ENCODE peak calls at places on chromosome 20, in ten cellular contexts. V is AG10803, P is heart right ventricle, U is GM12865, A is cardiac muscle cell, T is upper lobe of right lung, R is ovary, K is bronchial epithelial cell, Z is stomach, Y is left ventricle myocardium inferior. D is an unnamed sample.

GRCh38 chr20:46367967-46368901 is 38.2 kb downstream of the ELMO2 start:
- DNase-seq in T (no peak), Y (no peak), Z (no peak), U (peak; percentile 31), R (no peak), V (no peak), A (no peak), P (no peak), K (peak; percentile 31), D (no peak)

GRCh38 chr20:62925420-62926228 is 681 bp downstream of the DIDO1 start:
- DNase-seq in R (no peak), T (peak; percentile 77), Y (no peak), Z (peak; percentile 45), U (peak; percentile 69), V (peak; percentile 25), P (peak; percentile 43), K (no peak), A (peak; percentile 50), D (peak; percentile 60)

GRCh38 chr20:10856237-10856636 is 182.4 kb upstream of the JAG1 start:
- DNase-seq in A (no peak), T (no peak), U (no peak), P (no peak), Z (peak; percentile 27), V (peak; percentile 4), R (no peak), Y (no peak), K (no peak), D (no peak)

GRCh38 chr20:57514273-57514751 is 10.6 kb downstream of the CTCFL start:
- DNase-seq in R (peak; percentile 78), Y (peak; percentile 45), U (peak; percentile 54), V (peak; percentile 71), Z (peak; percentile 76), T (peak; percentile 70), P (peak; percentile 31), K (peak; percentile 43), A (peak; percentile 85), D (peak; percentile 65)

GRCh38 chr20:37042986-37043972 is 52.5 kb downstream of the RBL1 start:
- DNase-seq in T (no peak), Z (no peak), K (no peak), A (no peak), Y (no peak), P (no peak), R (no peak), V (no peak), U (peak; percentile 91), D (no peak)

GRCh38 chr20:17210983-17211382 is 15.9 kb upstream of the PCSK2 start:
- DNase-seq in U (no peak), Y (no peak), K (peak; percentile 74), V (no peak), T (no peak), P (no peak), Z (no peak), R (no peak), A (no peak), D (no peak)

GRCh38 chr20:38168791-38169589 is 3.9 kb upstream of the TGM2 start:
- DNase-seq in T (peak; percentile 76), A (no peak), K (peak; percentile 31), R (no peak), Y (no peak), U (no peak), V (no peak), P (no peak), Z (peak; percentile 30), D (no peak)

GRCh38 chr20:63402860-63403220 is 41.7 kb upstream of the CHRNA4 start:
- DNase-seq in A (no peak), U (no peak), Z (no peak), T (no peak), R (no peak), K (no peak), V (no peak), Y (no peak), P (no peak), D (no peak)

GRCh38 chr20:61525781-61526431 is 273.8 kb downstream of the CDH4 start:
- DNase-seq in Y (no peak), P (no peak), U (no peak), A (peak; percentile 44), R (no peak), V (peak; percentile 10), K (no peak), T (no peak), Z (no peak), D (no peak)

GRCh38 chr20:31870703-31871601 is 518 bp downstream of the TTLL9 start:
- DNase-seq in T (no peak), K (no peak), Y (no peak), U (no peak), Z (peak; percentile 35), P (no peak), V (no peak), R (peak; percentile 37), A (no peak), D (peak; percentile 63)

GRCh38 chr20:50427740-50428462 is 82.3 kb upstream of the PTPN1 start:
- DNase-seq in K (peak; percentile 81), T (no peak), Z (peak; percentile 67), P (peak; percentile 45), V (peak; percentile 47), U (peak; percentile 25), A (no peak), R (no peak), Y (peak; percentile 47), D (no peak)

GRCh38 chr20:58228484-58229197 is at the start of gene ANKRD60:
- DNase-seq in K (no peak), T (no peak), P (peak; percentile 20), U (no peak), Y (no peak), A (peak; percentile 61), R (peak; percentile 36), V (peak; percentile 13), Z (no peak), D (peak; percentile 42)

GRCh38 chr20:23138682-23139081 is 52.6 kb upstream of the CD93 start:
- DNase-seq in T (no peak), V (no peak), Z (no peak), Y (no peak), P (no peak), A (no peak), K (no peak), U (no peak), R (no peak), D (no peak)

GRCh38 chr20:26135325-26136110 is 438.9 kb upstream of the ZNF337 start:
- DNase-seq in U (no peak), T (no peak), V (no peak), R (no peak), K (no peak), Y (no peak), Z (no peak), P (no peak), A (no peak), D (no peak)

GRCh38 chr20:19815553-19815991 is 57.5 kb downstream of the RIN2 start:
- DNase-seq in K (peak; percentile 99), Z (no peak), U (peak; percentile 36), P (no peak), V (peak; percentile 99), Y (no peak), A (no peak), R (peak; percentile 30), T (no peak), D (no peak)
- TF ChIP-seq CTCF in K (peak; percentile 2), Z (no peak), U (no peak), P (no peak), V (peak; percentile 10), Y (peak; percentile 16), A (peak; percentile 23), R (no peak), T (no peak), D (no peak)

GRCh38 chr20:21125072-21125848 is 622 bp upstream of the KIZ start:
- DNase-seq in U (no peak), T (no peak), Y (no peak), A (peak; percentile 54), K (peak; percentile 39), Z (peak; percentile 51), R (peak; percentile 38), V (peak; percentile 51), P (peak; percentile 38), D (peak; percentile 12)
- TF ChIP-seq CTCF in U (no peak), T (peak; percentile 18), Y (peak; percentile 41), A (peak; percentile 23), K (peak; percentile 17), Z (no peak), R (no peak), V (peak; percentile 44), P (no peak), D (no peak)

GRCh38 chr20:52749020-52749419 is 223.1 kb upstream of the TSHZ2 start:
- DNase-seq in U (no peak), V (peak; percentile 26), K (no peak), T (no peak), P (no peak), Y (no peak), Z (no peak), R (no peak), A (no peak), D (no peak)

GRCh38 chr20:52748235-52748950 is 223.8 kb upstream of the TSHZ2 start:
- DNase-seq in Y (peak; percentile 21), R (no peak), K (no peak), P (no peak), V (peak; percentile 62), Z (no peak), T (no peak), U (no peak), A (no peak), D (no peak)

GRCh38 chr20:52746190-52746589 is 226.0 kb upstream of the TSHZ2 start:
- DNase-seq in U (no peak), Y (no peak), K (no peak), P (no peak), R (no peak), A (peak; percentile 18), V (no peak), Z (no peak), T (no peak), D (no peak)

GRCh38 chr20:52746768-52747167 is 225.4 kb upstream of the TSHZ2 start:
- DNase-seq in P (no peak), Z (no peak), U (no peak), T (no peak), R (no peak), K (no peak), Y (no peak), V (no peak), A (no peak), D (no peak)

GRCh38 chr20:52747736-52748135 is 224.4 kb upstream of the TSHZ2 start:
- DNase-seq in Z (no peak), R (no peak), P (no peak), Y (no peak), K (peak; percentile 22), U (peak; percentile 1), A (peak; percentile 35), T (no peak), V (peak; percentile 14), D (no peak)
- TF ChIP-seq CTCF in Z (no peak), R (no peak), P (no peak), Y (peak; percentile 39), K (peak; percentile 54), U (peak; percentile 16), A (peak; percentile 53), T (no peak), V (peak; percentile 42), D (no peak)

DNA sequence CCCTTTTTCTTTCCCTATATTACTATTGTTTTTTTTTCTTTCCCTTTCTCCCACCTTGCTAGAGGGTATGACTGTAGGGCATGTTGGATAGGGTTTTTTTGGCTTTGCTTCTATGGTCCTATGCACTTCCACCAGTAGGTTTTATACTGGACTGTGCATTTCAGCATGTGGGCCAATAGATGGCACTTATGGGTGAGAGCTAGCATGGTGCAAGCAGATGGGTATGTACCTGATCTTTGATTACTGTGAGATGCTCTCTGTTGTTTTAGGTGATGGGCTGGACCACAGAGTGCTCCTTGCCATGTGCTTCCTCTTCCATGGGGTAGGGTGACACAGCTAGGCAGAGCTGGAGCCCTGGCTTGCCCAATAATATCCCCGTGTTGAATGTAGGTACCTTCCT is 128.5 kb upstream of the CHD6 start:
- DNase-seq in K (no peak), Z (no peak), U (peak; percentile 8), Y (no peak), P (no peak), R (no peak), T (no peak), A (no peak), V (no peak), D (no peak)
- TF ChIP-seq CTCF in K (no peak), Z (no peak), U (peak; percentile 5), Y (no peak), P (no peak), R (no peak), T (no peak), A (no peak), V (peak; percentile 10), D (no peak)